ENCODE peak calls at places on chromosomes 1 and 21, in five cellular contexts. H is aorta, M is right lobe of liver, J is MM.1S, D is H7. A is an unnamed sample.

GRCh38 chr1:15617874-15618684 is 821 bp downstream of the DDI2 start:
- DNase-seq in H (no peak), D (peak; percentile 43), M (no peak), J (peak; percentile 54), A (no peak)

GRCh38 chr1:198935371-198935921 is 296.6 kb downstream of the PTPRC start:
- DNase-seq in M (peak; percentile 60), D (no peak), J (no peak), H (peak; percentile 68), A (peak; percentile 67)

GRCh38 chr1:931380-932177 is 7.9 kb downstream of the SAMD11 start:
- DNase-seq in J (no peak), H (no peak), D (no peak), M (no peak), A (no peak)

GRCh38 chr1:15719721-15720120 is 16.3 kb upstream of the SLC25A34 start:
- DNase-seq in H (no peak), J (no peak), M (no peak), D (peak; percentile 47), A (peak; percentile 17)

GRCh38 chr1:58249729-58250586 is 296.6 kb downstream of the OMA1 start:
- DNase-seq in M (peak; percentile 62), J (no peak), H (peak; percentile 72), D (peak; percentile 76), A (peak; percentile 71)

GRCh38 chr1:26411624-26412074 is 1.0 kb downstream of the LIN28A start:
- DNase-seq in H (no peak), M (no peak), J (no peak), D (peak; percentile 62), A (no peak)

GRCh38 chr1:63701187-63701586 is 72.6 kb upstream of the ROR1 start:
- DNase-seq in J (no peak), H (no peak), D (no peak), M (no peak), A (no peak)

GRCh38 chr1:151832318-151832984 is 849 bp upstream of the RORC start:
- DNase-seq in D (no peak), H (no peak), J (no peak), M (peak; percentile 97), A (peak; percentile 79)

GRCh38 chr1:245382981-245383380 is 228.2 kb downstream of the KIF26B start:
- DNase-seq in D (no peak), H (no peak), J (no peak), M (no peak), A (no peak)

GRCh38 chr1:15919316-15919715 is 56.6 kb downstream of the ZBTB17 start:
- DNase-seq in D (no peak), H (no peak), M (no peak), J (no peak), A (no peak)

GRCh38 chr1:226690460-226690982 is 48.6 kb downstream of the ITPKB start:
- DNase-seq in M (no peak), J (no peak), D (no peak), H (no peak), A (no peak)

GRCh38 chr1:87778896-87779295 is 450.2 kb downstream of the LMO4 start:
- DNase-seq in D (no peak), M (no peak), H (no peak), J (no peak), A (no peak)

GRCh38 chr1:40312238-40313205 is 4.6 kb downstream of the COL9A2 start:
- DNase-seq in D (peak; percentile 60), M (peak; percentile 76), H (no peak), J (no peak), A (peak; percentile 64)

GRCh38 chr1:246782120-246782900 is 58.1 kb downstream of the SCCPDH start:
- DNase-seq in M (no peak), J (no peak), D (peak; percentile 32), H (no peak), A (peak; percentile 51)

GRCh38 chr21:31991356-31992331 is 118.8 kb downstream of the HUNK start:
- DNase-seq in H (no peak), J (no peak), M (no peak), D (peak; percentile 63), A (no peak)

GRCh38 chr1:48470506-48470905 is 1.5 kb downstream of the SPATA6 start:
- DNase-seq in M (no peak), J (no peak), D (no peak), H (no peak), A (peak; percentile 72)

GRCh38 chr1:206805357-206805756 is 33.1 kb upstream of the IL10 start:
- DNase-seq in M (no peak), D (no peak), J (no peak), H (no peak), A (no peak)

GRCh38 chr1:217089239-217090014 is 366.2 kb upstream of the ESRRG start:
- DNase-seq in M (no peak), D (peak; percentile 52), H (no peak), J (peak; percentile 79), A (peak; percentile 37)
- H3K4me3 ChIP-seq in M (no peak overlapping the region), D (peak overlapping the region; percentile 44), H (peak overlapping the region; percentile 12), J (peak overlapping the region; percentile 57), A (peak overlapping the region; percentile 94)

GRCh38 chr1:96538883-96539282 is 182.7 kb upstream of the PTBP2 start:
- DNase-seq in M (no peak), D (no peak), J (no peak), H (no peak), A (no peak)
- H3K4me3 ChIP-seq in M (no peak overlapping the region), D (no peak overlapping the region), J (no peak overlapping the region), H (no peak overlapping the region), A (no peak overlapping the region)

GRCh38 chr1:9850442-9851162 is 26.8 kb upstream of the CLSTN1 start:
- DNase-seq in M (no peak), H (no peak), D (peak; percentile 90), J (no peak), A (no peak)
- H3K4me3 ChIP-seq in M (no peak overlapping the region), H (no peak overlapping the region), D (no peak overlapping the region), J (no peak overlapping the region), A (no peak overlapping the region)

DNA sequence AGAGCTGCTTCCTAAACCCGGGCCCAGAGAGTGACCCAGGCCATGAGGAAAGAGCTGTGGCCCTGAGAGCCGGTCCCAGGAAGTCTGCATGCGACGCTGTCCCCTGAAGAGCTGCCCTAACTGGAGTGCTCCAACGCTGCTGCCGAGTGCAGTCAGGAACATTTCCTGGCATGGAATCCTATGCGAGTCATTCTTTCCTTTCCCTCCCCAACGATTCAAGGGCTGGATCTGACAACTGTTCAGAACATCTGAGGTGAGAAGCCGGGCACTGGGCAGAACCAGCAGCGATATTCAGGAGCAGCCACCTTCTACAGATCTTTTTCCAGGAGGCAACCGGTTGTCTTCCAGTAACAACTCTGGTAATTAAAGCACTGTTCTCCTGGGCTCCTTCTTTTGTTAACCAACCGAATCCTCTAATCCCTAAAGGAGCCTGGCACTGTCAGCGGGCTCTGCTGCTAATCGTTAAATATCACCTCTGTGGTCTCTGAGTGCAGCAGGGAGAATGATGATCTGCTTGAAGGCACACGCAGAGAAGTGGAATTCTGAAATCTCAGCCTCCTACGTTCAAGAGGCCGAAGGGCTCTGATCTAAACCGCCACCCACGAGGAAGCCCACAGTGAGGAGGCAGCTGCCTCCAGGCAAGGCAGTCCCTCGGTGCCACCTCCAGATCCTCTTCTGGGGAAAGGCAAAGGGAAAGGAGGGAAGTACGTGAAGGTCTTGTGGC is 55.8 kb downstream of the SLC45A1 start:
- DNase-seq in H (peak; percentile 87), D (peak; percentile 47), J (no peak), M (peak; percentile 65), A (peak; percentile 88)
- H3K4me3 ChIP-seq in H (no peak overlapping the region), D (no peak overlapping the region), J (no peak overlapping the region), M (no peak overlapping the region), A (no peak overlapping the region)

DNA sequence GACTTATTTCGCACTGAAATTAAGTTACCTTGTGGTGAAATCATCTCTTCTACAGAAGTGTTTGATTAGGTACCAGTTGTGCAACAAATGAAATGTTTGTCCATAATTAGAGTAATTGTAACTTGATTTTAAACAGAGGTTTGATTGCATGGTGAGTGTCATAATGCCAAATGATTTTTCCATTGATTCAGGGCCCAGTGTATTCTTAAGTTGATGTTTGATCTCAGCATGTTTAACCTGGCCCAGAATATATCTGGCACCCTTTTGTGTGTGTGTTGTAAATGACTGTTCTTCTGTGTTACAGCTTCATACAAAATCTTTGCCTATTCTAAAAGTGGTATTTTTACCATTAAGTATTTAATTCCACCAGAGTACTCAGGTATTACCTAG is 28.6 kb downstream of the LRRC8B start:
- DNase-seq in M (no peak), D (no peak), J (no peak), H (no peak), A (no peak)
- H3K4me3 ChIP-seq in M (no peak overlapping the region), D (no peak overlapping the region), J (no peak overlapping the region), H (no peak overlapping the region), A (no peak overlapping the region)

GRCh38 chr21:39613029-39613934 is 542 bp downstream of the B3GALT5 start:
- DNase-seq in H (no peak), D (no peak), M (no peak), J (no peak), A (no peak)
- H3K4me3 ChIP-seq in H (peak overlapping the region; percentile 32), D (peak overlapping the region; percentile 56), M (no peak overlapping the region), J (no peak overlapping the region), A (peak overlapping the region; percentile 51)

GRCh38 chr1:243393093-243393492 is 137.3 kb downstream of the SDCCAG8 start:
- DNase-seq in H (no peak), D (no peak), M (no peak), J (no peak), A (no peak)

GRCh38 chr1:243391355-243391754 is 135.5 kb downstream of the SDCCAG8 start:
- DNase-seq in D (peak; percentile 11), J (no peak), H (no peak), M (no peak), A (no peak)

GRCh38 chr1:243390315-243390875 is 134.6 kb downstream of the SDCCAG8 start:
- DNase-seq in M (no peak), D (no peak), J (no peak), H (no peak), A (no peak)

GRCh38 chr1:243388276-243388675 is 132.4 kb downstream of the SDCCAG8 start:
- DNase-seq in J (no peak), M (no peak), D (no peak), H (no peak), A (no peak)
- H3K4me3 ChIP-seq in J (no peak overlapping the region), M (no peak overlapping the region), D (no peak overlapping the region), H (no peak overlapping the region), A (no peak overlapping the region)

GRCh38 chr1:24749886-24750285 is 4.6 kb downstream of the CLIC4 start:
- DNase-seq in J (no peak), D (no peak), M (no peak), H (no peak), A (no peak)
- H3K4me3 ChIP-seq in J (no peak overlapping the region), D (no peak overlapping the region), M (no peak overlapping the region), H (no peak overlapping the region), A (no peak overlapping the region)

GRCh38 chr1:77900687-77901293 is 12.4 kb downstream of the NEXN start:
- DNase-seq in J (peak; percentile 31), M (no peak), D (peak; percentile 27), H (no peak), A (no peak)
- H3K4me3 ChIP-seq in J (no peak overlapping the region), M (no peak overlapping the region), D (no peak overlapping the region), H (peak overlapping the region; percentile 34), A (peak overlapping the region; percentile 12)